ENCODE peak calls at places on chromosome 16, in nine cellular contexts. W, T, J, X, M, C, R, S and Z are unnamed samples. For H3K4me1, the result is how much of the 10 kb centered on the place peaks cover.

GRCh38 chr16:56477096-56477878 is 25.9 kb downstream of the OGFOD1 start:
- DNase-seq in W (no peak), T (peak), J (no peak), X (peak), M (no peak), C (peak), R (peak), S (no peak), Z (no peak)

GRCh38 chr16:62597874-62598273 is 561.6 kb upstream of the CDH8 start:
- DNase-seq in W (no peak), T (no peak), J (no peak), X (no peak), M (no peak), C (no peak), R (no peak), S (no peak), Z (no peak)

GRCh38 chr16:78035012-78035411 is 12.7 kb downstream of the CLEC3A start:
- DNase-seq in W (no peak), T (no peak), J (no peak), X (no peak), M (no peak), C (no peak), R (no peak), S (no peak), Z (no peak)

GRCh38 chr16:68233085-68233834 is 2.7 kb downstream of the ESRP2 start:
- DNase-seq in W (no peak), T (no peak), J (no peak), X (no peak), M (no peak), C (no peak), R (no peak), S (no peak), Z (no peak)

GRCh38 chr16:69286941-69287713 is 24.0 kb upstream of the VPS4A start:
- DNase-seq in W (no peak), T (peak), J (peak), X (peak), M (no peak), C (peak), R (peak), S (peak), Z (no peak)

GRCh38 chr16:31568577-31569359 is 41.1 kb downstream of the AHSP start:
- DNase-seq in W (no peak), T (peak), J (no peak), X (peak), M (peak), C (peak), R (no peak), S (no peak), Z (peak)

GRCh38 chr16:53091508-53092211 is 36.9 kb downstream of the CHD9 start:
- DNase-seq in W (peak), T (peak), J (peak), X (peak), M (peak), C (peak), R (peak), S (no peak), Z (peak)

GRCh38 chr16:12999368-12999767 is 98.0 kb downstream of the SHISA9 start:
- DNase-seq in W (no peak), T (no peak), J (no peak), X (no peak), M (no peak), C (no peak), R (no peak), S (no peak), Z (no peak)

GRCh38 chr16:8931864-8932263 is 31.8 kb downstream of the USP7 start:
- DNase-seq in W (peak), T (peak), J (peak), X (peak), M (no peak), C (peak), R (peak), S (peak), Z (peak)

GRCh38 chr16:53509906-53510703 is 7.1 kb upstream of the AKTIP start:
- DNase-seq in W (peak), T (peak), J (peak), X (peak), M (peak), C (peak), R (peak), S (peak), Z (peak)

GRCh38 chr16:57732683-57733082 is 2.9 kb upstream of the KATNB1 start:
- DNase-seq in W (no peak), T (no peak), J (no peak), X (no peak), M (no peak), C (no peak), R (no peak), S (no peak), Z (no peak)

GRCh38 chr16:57628008-57628781 is at the start of gene ADGRG1:
- DNase-seq in W (peak), T (peak), J (peak), X (peak), M (peak), C (peak), R (peak), S (no peak), Z (peak)

GRCh38 chr16:84555418-84556196 is 51.1 kb upstream of the MEAK7 start:
- DNase-seq in W (no peak), T (no peak), J (no peak), X (no peak), M (no peak), C (no peak), R (no peak), S (no peak), Z (no peak)

GRCh38 chr16:5870886-5871715 is 773.5 kb upstream of the EEF2KMT start:
- DNase-seq in W (no peak), T (no peak), J (no peak), X (no peak), M (no peak), C (no peak), R (no peak), S (peak), Z (no peak)

GRCh38 chr16:56606071-56606687 is 2.2 kb upstream of the MT2A start:
- DNase-seq in W (no peak), T (peak), J (no peak), X (no peak), M (no peak), C (no peak), R (no peak), S (no peak), Z (no peak)

GRCh38 chr16:57483725-57484514 is 2.4 kb downstream of the DOK4 start:
- DNase-seq in W (no peak), T (no peak), J (no peak), X (no peak), M (peak), C (no peak), R (no peak), S (no peak), Z (peak)

GRCh38 chr16:83102336-83102735 is 475.6 kb downstream of the CDH13 start:
- DNase-seq in W (no peak), T (no peak), J (no peak), X (no peak), M (no peak), C (no peak), R (no peak), S (no peak), Z (no peak)

GRCh38 chr16:54921229-54921824 is 9.3 kb upstream of the IRX5 start:
- DNase-seq in W (no peak), T (peak), J (no peak), X (peak), M (no peak), C (no peak), R (peak), S (no peak), Z (no peak)

GRCh38 chr16:85423631-85424030 is 189.5 kb upstream of the GSE1 start:
- DNase-seq in W (no peak), T (no peak), J (no peak), X (no peak), M (peak), C (no peak), R (no peak), S (no peak), Z (no peak)

GRCh38 chr16:2467301-2468141 is 3.6 kb upstream of the NTN3 start:
- DNase-seq in W (no peak), T (peak), J (no peak), X (peak), M (peak), C (peak), R (peak), S (no peak), Z (peak)

GRCh38 chr16:85965125-85965524 is 66.2 kb downstream of the IRF8 start:
- DNase-seq in W (no peak), T (no peak), J (no peak), X (no peak), M (no peak), C (no peak), R (no peak), S (no peak), Z (no peak)

GRCh38 chr16:10833271-10833670 is 14.7 kb upstream of the TVP23A start:
- DNase-seq in W (no peak), T (no peak), J (no peak), X (no peak), M (no peak), C (no peak), R (no peak), S (no peak), Z (no peak)
- H3K4me1 ChIP-seq in W (under half), T (under half), J (under half), X (under half), M (under half), C (under half), R (under half), S (under half), Z (under half)

GRCh38 chr16:4114257-4115208 is 1.7 kb downstream of the ADCY9 start:
- DNase-seq in W (no peak), T (peak), J (no peak), X (no peak), M (peak), C (no peak), R (no peak), S (no peak), Z (no peak)
- H3K9ac ChIP-seq in W (peak), T (peak), J (no peak), X (peak), M (no peak), C (peak), R (peak), S (no peak), Z (no peak)

GRCh38 chr16:81486555-81487061 is 42.0 kb downstream of the CMIP start:
- DNase-seq in W (no peak), T (peak), J (no peak), X (peak), M (peak), C (peak), R (no peak), S (no peak), Z (no peak)
- H3K4me1 ChIP-seq in W (under half), T (under half), J (under half), X (under half), M (half or more), C (under half), R (under half), S (under half), Z (under half)

GRCh38 chr16:35750157-35750689 is 2290.8 kb downstream of the TP53TG3F start:
- DNase-seq in W (no peak), T (no peak), J (no peak), X (no peak), M (no peak), C (no peak), R (no peak), S (no peak), Z (no peak)
- H3K9ac ChIP-seq in W (no peak), T (no peak), J (no peak), X (no peak), M (no peak), C (no peak), R (no peak), S (no peak), Z (no peak)